ENCODE peak calls at places on chromosomes 3 and 15, in seven cellular contexts. H is activated CD8-positive, alpha-beta memory T cell treated with anti-CD3 and anti-CD28 coated beads, Interleukin-2, amount 50 U/mL, for 4 hours; K is HFFc6; G is nucleus accumbens; I is CD8-positive, alpha-beta memory T cell; N is T-cell; S is amygdala. U is an unnamed sample.

GRCh38 chr3:27677554-27677953 is 44.6 kb downstream of the EOMES start:
- DNase-seq in H (no peak), K (peak; percentile 87), G (no peak), I (no peak), N (no peak), S (no peak), U (no peak)

GRCh38 chr3:42728056-42728455 is 25.5 kb upstream of the HHATL start:
- DNase-seq in H (no peak), K (no peak), G (no peak), I (no peak), N (no peak), S (peak; percentile 26), U (no peak)

GRCh38 chr3:77536038-77536775 is 496.3 kb downstream of the ROBO2 start:
- DNase-seq in H (no peak), K (no peak), G (no peak), I (no peak), N (no peak), S (no peak), U (no peak)

GRCh38 chr3:101902041-101902440 is 52.7 kb downstream of the NFKBIZ start:
- DNase-seq in H (no peak), K (peak; percentile 93), G (no peak), I (no peak), N (no peak), S (no peak), U (no peak)

GRCh38 chr3:61936344-61936937 is 375.1 kb downstream of the PTPRG start:
- DNase-seq in H (peak; percentile 14), K (peak; percentile 11), G (no peak), I (no peak), N (no peak), S (no peak), U (no peak)

GRCh38 chr15:81296673-81297072 is 27.3 kb downstream of the STARD5 start:
- DNase-seq in H (peak; percentile 51), K (no peak), G (no peak), I (peak; percentile 83), N (peak; percentile 78), S (peak; percentile 4), U (no peak)

GRCh38 chr15:64092075-64092820 is 1.4 kb downstream of the CIAO2A start:
- DNase-seq in H (no peak), K (no peak), G (no peak), I (peak; percentile 33), N (no peak), S (no peak), U (no peak)

GRCh38 chr15:90002428-90002844 is 1.3 kb downstream of the ZNF710 start:
- DNase-seq in H (peak; percentile 26), K (no peak), G (no peak), I (peak; percentile 25), N (no peak), S (no peak), U (no peak)

GRCh38 chr3:184618793-184619192 is 57.2 kb downstream of the EPHB3 start:
- DNase-seq in H (no peak), K (no peak), G (no peak), I (no peak), N (no peak), S (no peak), U (no peak)

GRCh38 chr15:70289191-70289955 is 191.7 kb upstream of the TLE3 start:
- DNase-seq in H (no peak), K (peak; percentile 55), G (no peak), I (no peak), N (no peak), S (no peak), U (no peak)

GRCh38 chr3:8278448-8278847 is 223.2 kb upstream of the LMCD1 start:
- DNase-seq in H (no peak), K (no peak), G (no peak), I (no peak), N (no peak), S (no peak), U (peak; percentile 54)

GRCh38 chr15:101530224-101530958 is 40.9 kb upstream of the PCSK6 start:
- DNase-seq in H (no peak), K (no peak), G (no peak), I (no peak), N (no peak), S (no peak), U (no peak)

GRCh38 chr3:194265505-194265892 is 85.6 kb downstream of the CPN2 start:
- DNase-seq in H (no peak), K (peak; percentile 26), G (no peak), I (no peak), N (no peak), S (peak; percentile 35), U (peak; percentile 66)

GRCh38 chr3:194880940-194881925 is 195.6 kb downstream of the FAM43A start:
- DNase-seq in H (no peak), K (no peak), G (no peak), I (no peak), N (no peak), S (no peak), U (no peak)

GRCh38 chr3:128207953-128208352 is 54.7 kb downstream of the EEFSEC start:
- DNase-seq in H (no peak), K (no peak), G (no peak), I (no peak), N (no peak), S (no peak), U (no peak)

GRCh38 chr15:79960502-79961217 is 10.3 kb downstream of the BCL2A1 start:
- DNase-seq in H (no peak), K (no peak), G (no peak), I (no peak), N (no peak), S (no peak), U (no peak)

GRCh38 chr3:106126016-106126525 is 257.3 kb upstream of the CBLB start:
- DNase-seq in H (no peak), K (no peak), G (no peak), I (no peak), N (no peak), S (no peak), U (no peak)

GRCh38 chr3:138114988-138115971 is at the start of gene DZIP1L:
- DNase-seq in H (no peak), K (peak; percentile 43), G (no peak), I (no peak), N (no peak), S (peak; percentile 50), U (peak; percentile 55)

GRCh38 chr3:141699349-141699748 is 38.7 kb upstream of the RNF7 start:
- DNase-seq in H (no peak), K (no peak), G (no peak), I (no peak), N (no peak), S (no peak), U (no peak)

GRCh38 chr3:42693530-42693930 is 8.2 kb downstream of the KLHL40 start:
- DNase-seq in H (no peak), K (no peak), G (no peak), I (no peak), N (no peak), S (no peak), U (no peak)

GRCh38 chr15:50888054-50888453 is 20.4 kb upstream of the AP4E1 start:
- DNase-seq in H (no peak), K (no peak), G (no peak), I (no peak), N (no peak), S (no peak), U (no peak)

GRCh38 chr15:59764775-59765174 is 75.7 kb upstream of the BNIP2 start:
- DNase-seq in H (no peak), K (no peak), G (no peak), I (no peak), N (no peak), S (no peak), U (no peak)

GRCh38 chr3:61608711-61609110 is 47.3 kb downstream of the PTPRG start:
- DNase-seq in H (no peak), K (no peak), G (no peak), I (no peak), N (no peak), S (no peak), U (no peak)

GRCh38 chr3:132290833-132291232 is 26.4 kb upstream of the ACP3 start:
- DNase-seq in H (no peak), K (peak; percentile 15), G (no peak), I (no peak), N (no peak), S (no peak), U (no peak)

GRCh38 chr15:64460737-64461576 is 579 bp downstream of the ZNF609 start:
- DNase-seq in H (peak; percentile 34), K (peak; percentile 85), G (no peak), I (peak; percentile 54), N (peak; percentile 5), S (peak; percentile 49), U (no peak)

GRCh38 chr3:111299070-111299672 is 227.6 kb downstream of the NECTIN3 start:
- DNase-seq in H (no peak), K (peak; percentile 34), G (no peak), I (no peak), N (no peak), S (no peak), U (no peak)

GRCh38 chr15:101272584-101272983 is 4.7 kb downstream of the SELENOS start:
- DNase-seq in H (no peak), K (no peak), G (no peak), I (no peak), N (no peak), S (no peak), U (no peak)

GRCh38 chr3:99842826-99843589 is 25.3 kb downstream of the CMSS1 start:
- DNase-seq in H (no peak), K (peak; percentile 64), G (no peak), I (no peak), N (no peak), S (no peak), U (no peak)

GRCh38 chr3:25592510-25592968 is 72.2 kb downstream of the TOP2B start:
- DNase-seq in H (no peak), K (peak; percentile 87), G (no peak), I (no peak), N (no peak), S (no peak), U (no peak)